ENCODE peak calls at places on chromosomes 7 and 10, in four cellular contexts. Z, D, P and K are unnamed samples.

GRCh38 chr7:90903856-90904255 is 307.7 kb downstream of the CDK14 start:
- DNase-seq in P (no peak), D (no peak), Z (no peak), K (no peak)

GRCh38 chr10:133568287-133568614 is 2.9 kb upstream of the SYCE1 start:
- DNase-seq in Z (no peak), P (no peak), D (no peak), K (no peak)

GRCh38 chr7:45173596-45174327 is 16.2 kb downstream of the RAMP3 start:
- DNase-seq in D (no peak), Z (peak; percentile 51), P (peak; percentile 37), K (no peak)

GRCh38 chr10:114389429-114389828 is 14.9 kb downstream of the AFAP1L2 start:
- DNase-seq in D (no peak), Z (no peak), P (no peak), K (no peak)

GRCh38 chr7:125055376-125055775 is 125.8 kb upstream of the POT1 start:
- DNase-seq in P (no peak), D (no peak), Z (no peak), K (no peak)

GRCh38 chr7:110382736-110383135 is 708.2 kb upstream of the LRRN3 start:
- DNase-seq in P (no peak), D (no peak), Z (no peak), K (no peak)

GRCh38 chr7:121032645-121033460 is 44.3 kb downstream of the CPED1 start:
- DNase-seq in P (no peak), Z (no peak), D (no peak), K (no peak)

GRCh38 chr10:125928928-125929585 is 32.7 kb downstream of the FANK1 start:
- DNase-seq in D (no peak), Z (no peak), P (no peak), K (no peak)

GRCh38 chr7:111933614-111934013 is 272.6 kb downstream of the DOCK4 start:
- DNase-seq in P (no peak), Z (no peak), D (no peak), K (no peak)

GRCh38 chr10:50554995-50555568 is 68.7 kb downstream of the SGMS1 start:
- DNase-seq in P (no peak), Z (no peak), D (no peak), K (no peak)

GRCh38 chr7:4006687-4007086 is 675.4 kb upstream of the FOXK1 start:
- DNase-seq in Z (no peak), P (peak; percentile 71), D (peak; percentile 91), K (no peak)

GRCh38 chr7:121960678-121961461 is 87.9 kb downstream of the PTPRZ1 start:
- DNase-seq in Z (no peak), D (no peak), P (no peak), K (no peak)

GRCh38 chr7:147707926-147708325 is 882.6 kb upstream of the C7orf33 start:
- DNase-seq in Z (no peak), P (no peak), D (no peak), K (no peak)

GRCh38 chr7:79872171-79872570 is 262.5 kb upstream of the GNAI1 start:
- DNase-seq in P (no peak), D (no peak), Z (no peak), K (no peak)

GRCh38 chr7:5636446-5636835 is 145.0 kb downstream of the RNF216 start:
- DNase-seq in Z (no peak), P (no peak), D (peak; percentile 32), K (peak; percentile 68)

GRCh38 chr7:104857458-104858425 is 156.3 kb upstream of the KMT2E start:
- DNase-seq in D (no peak), Z (no peak), P (no peak), K (no peak)

GRCh38 chr7:23020742-23021401 is 6.9 kb upstream of the HYCC1 start:
- DNase-seq in D (no peak), Z (peak; percentile 77), P (no peak), K (no peak)

GRCh38 chr10:79318369-79318768 is 28.9 kb upstream of the PPIF start:
- DNase-seq in D (no peak), P (no peak), Z (peak; percentile 43), K (no peak)

GRCh38 chr10:99430451-99431189 is at the start of gene GOT1:
- DNase-seq in D (peak; percentile 99), Z (peak; percentile 96), P (peak; percentile 99), K (peak; percentile 94)

GRCh38 chr10:33258951-33259350 is 75.5 kb downstream of the NRP1 start:
- DNase-seq in D (no peak), P (no peak), Z (no peak), K (no peak)

GRCh38 chr10:121213436-121213835 is 362.3 kb downstream of the WDR11 start:
- DNase-seq in Z (no peak), D (no peak), P (no peak), K (no peak)

GRCh38 chr10:96229568-96230030 is 41.8 kb downstream of the BLNK start:
- DNase-seq in D (peak; percentile 58), Z (peak; percentile 93), P (peak; percentile 86), K (peak; percentile 62)

GRCh38 chr10:77628906-77629730 is 8.5 kb downstream of the KCNMA1 start:
- DNase-seq in D (no peak), P (no peak), Z (no peak), K (no peak)

GRCh38 chr7:132618956-132619305 is 42.7 kb upstream of the PLXNA4 start:
- DNase-seq in Z (no peak), P (no peak), D (no peak), K (no peak)

GRCh38 chr7:157976406-157976805 is 611.2 kb downstream of the PTPRN2 start:
- DNase-seq in D (no peak), Z (no peak), P (peak; percentile 31), K (no peak)

GRCh38 chr7:107386543-107386900 is 83.3 kb upstream of the GPR22 start:
- DNase-seq in P (no peak), D (no peak), Z (no peak), K (no peak)

GRCh38 chr7:139671967-139672366 is 105.8 kb downstream of the HIPK2 start:
- DNase-seq in P (no peak), D (no peak), Z (no peak), K (no peak)

GRCh38 chr7:125061776-125062397 is 132.3 kb upstream of the POT1 start:
- DNase-seq in Z (no peak), D (no peak), P (no peak), K (no peak)

GRCh38 chr10:111785921-111786320 is 397.6 kb downstream of the GPAM start:
- DNase-seq in P (no peak), D (no peak), Z (no peak), K (no peak)

GRCh38 chr10:111784386-111784785 is 399.2 kb downstream of the GPAM start:
- DNase-seq in Z (no peak), D (no peak), P (no peak), K (no peak)

GRCh38 chr10:111789821-111790220 is 393.7 kb downstream of the GPAM start:
- DNase-seq in D (no peak), Z (no peak), P (no peak), K (no peak)

GRCh38 chr10:111784936-111785465 is 398.6 kb downstream of the GPAM start:
- DNase-seq in D (no peak), P (no peak), Z (no peak), K (no peak)
- H3K27ac ChIP-seq in D (no peak overlapping the region), P (no peak overlapping the region), Z (no peak overlapping the region), K (no peak overlapping the region)

DNA sequence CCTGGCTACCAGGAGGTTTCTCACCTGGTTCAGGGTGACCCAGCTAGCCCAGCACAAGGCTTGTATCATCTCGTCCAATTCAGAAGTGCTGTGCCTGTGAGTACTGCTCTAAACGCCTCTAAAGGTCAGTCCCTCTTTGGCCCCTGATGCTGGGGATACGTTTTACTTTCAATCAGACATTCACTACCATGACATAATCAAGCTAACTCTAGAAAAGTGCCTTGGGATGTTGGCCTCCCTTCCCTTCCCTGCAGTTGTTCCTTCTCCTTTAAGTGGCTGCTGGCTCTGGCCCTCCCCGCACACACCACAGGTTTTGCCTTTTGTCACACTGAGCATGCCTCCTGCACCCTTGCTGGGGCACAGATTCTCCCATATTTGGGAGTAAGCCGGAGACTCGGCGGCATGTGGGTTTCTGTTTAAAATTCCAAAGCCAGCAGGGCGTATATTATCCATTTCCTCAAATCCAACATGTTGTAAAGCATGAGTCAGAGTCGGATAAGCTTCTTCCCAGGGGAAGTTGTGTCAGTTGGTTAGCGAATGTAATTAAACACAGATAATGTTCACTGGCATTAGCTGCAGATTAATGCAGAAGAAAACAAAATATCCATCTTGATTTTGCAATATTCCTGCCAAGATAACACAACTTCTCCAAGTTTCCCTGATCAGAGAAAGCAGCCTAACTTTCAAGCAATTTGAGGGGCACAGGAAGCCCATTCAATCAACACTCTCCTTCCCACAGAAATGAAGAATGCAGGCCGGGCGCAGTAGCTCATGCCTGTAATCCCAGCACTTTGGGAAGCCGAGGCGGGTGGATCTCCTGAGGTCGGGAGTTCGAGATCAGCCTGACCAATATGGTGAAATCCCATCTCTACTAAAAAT is 31.8 kb upstream of the VCL start:
- DNase-seq in Z (peak; percentile 93), D (peak; percentile 63), P (no peak), K (peak; percentile 40)
- H3K4me3 ChIP-seq in Z (no peak overlapping the region), D (peak overlapping the region; percentile 35), P (no peak overlapping the region), K (no peak overlapping the region)

GRCh38 chr10:127977368-127978009 is 70.6 kb downstream of the PTPRE start:
- DNase-seq in D (no peak), P (peak; percentile 49), Z (peak; percentile 93), K (peak; percentile 83)

GRCh38 chr10:127974911-127975310 is 68.0 kb downstream of the PTPRE start:
- DNase-seq in Z (no peak), D (no peak), P (no peak), K (no peak)

GRCh38 chr10:127976286-127976685 is 69.4 kb downstream of the PTPRE start:
- DNase-seq in P (peak; percentile 5), D (no peak), Z (no peak), K (no peak)

GRCh38 chr10:127978481-127978880 is 71.6 kb downstream of the PTPRE start:
- DNase-seq in Z (no peak), D (no peak), P (peak; percentile 32), K (no peak)

GRCh38 chr10:127976701-127977367 is 69.9 kb downstream of the PTPRE start:
- DNase-seq in D (no peak), P (peak; percentile 22), Z (no peak), K (no peak)
- H3K27me3 ChIP-seq in D (peaks cover 1% of the 10 kb centered on the region), P (no peaks in the 10 kb centered on the region), Z (no peaks in the 10 kb centered on the region), K (no peaks in the 10 kb centered on the region)

GRCh38 chr7:54542920-54543539 is 855 bp downstream of the VSTM2A start:
- DNase-seq in D (no peak), P (no peak), Z (no peak), K (no peak)

GRCh38 chr7:54546081-54546985 is 4.2 kb downstream of the VSTM2A start:
- DNase-seq in Z (no peak), P (no peak), D (peak; percentile 20), K (peak; percentile 44)

GRCh38 chr7:54544356-54545240 is 2.4 kb downstream of the VSTM2A start:
- DNase-seq in D (no peak), Z (no peak), P (no peak), K (no peak)

GRCh38 chr7:54546986-54547314 is 4.8 kb downstream of the VSTM2A start:
- DNase-seq in P (no peak), D (no peak), Z (no peak), K (no peak)

GRCh38 chr7:54545241-54545563 is 3.0 kb downstream of the VSTM2A start:
- DNase-seq in P (no peak), Z (no peak), D (no peak), K (no peak)
- H3K27ac ChIP-seq in P (no peak overlapping the region), Z (no peak overlapping the region), D (no peak overlapping the region), K (no peak overlapping the region)